ENCODE peak calls at places on chromosomes 3 and 15, in ten cellular contexts. C is heart left ventricle, F is body of pancreas, H is transverse colon, P is stomach, N is endothelial cell of umbilical vein, M is ovary, J is esophagus squamous epithelium, T is gastrocnemius medialis, E is IMR-90. Q is an unnamed sample. For H3K4me1 and H3K36me3, the result is how much of the 10 kb centered on the place peaks cover.

GRCh38 chr15:73388256-73388781 is 19.6 kb upstream of the HCN4 start:
- DNase-seq in C (no peak), F (peak), H (no peak), P (no peak), N (no peak), M (no peak), J (no peak), T (no peak), E (peak), Q (no peak)

GRCh38 chr3:59084598-59084997 is 34.8 kb upstream of the CFAP20DC start:
- DNase-seq in C (no peak), F (no peak), H (no peak), P (no peak), N (no peak), M (no peak), J (no peak), T (no peak), E (no peak), Q (no peak)

GRCh38 chr3:69454204-69454787 is 68.4 kb upstream of the FRMD4B start:
- DNase-seq in C (no peak), F (no peak), H (no peak), P (no peak), N (no peak), M (no peak), J (no peak), T (no peak), E (no peak), Q (no peak)

GRCh38 chr3:118863731-118864322 is 170.8 kb downstream of the IGSF11 start:
- DNase-seq in C (no peak), F (no peak), H (no peak), P (no peak), N (no peak), M (no peak), J (no peak), T (no peak), E (no peak), Q (no peak)

GRCh38 chr15:84151205-84151931 is 84.2 kb upstream of the GOLGA6L4 start:
- DNase-seq in C (no peak), F (no peak), H (no peak), P (no peak), N (no peak), M (no peak), J (no peak), T (no peak), E (no peak), Q (no peak)

GRCh38 chr3:129315386-129315991 is 36.8 kb downstream of the HMCES start:
- DNase-seq in C (peak), F (peak), H (peak), P (peak), N (peak), M (peak), J (no peak), T (peak), E (peak), Q (peak)

GRCh38 chr3:157532529-157533297 is 29.5 kb upstream of the VEPH1 start:
- DNase-seq in C (peak), F (peak), H (no peak), P (no peak), N (peak), M (no peak), J (no peak), T (no peak), E (peak), Q (no peak)

GRCh38 chr3:180680097-180680430 is 775 bp upstream of the CCDC39 start:
- DNase-seq in C (no peak), F (peak), H (peak), P (no peak), N (peak), M (no peak), J (no peak), T (no peak), E (peak), Q (no peak)

GRCh38 chr3:33229066-33229465 is 10.5 kb upstream of the SUSD5 start:
- DNase-seq in C (no peak), F (no peak), H (no peak), P (no peak), N (no peak), M (no peak), J (no peak), T (no peak), E (no peak), Q (no peak)

DNA sequence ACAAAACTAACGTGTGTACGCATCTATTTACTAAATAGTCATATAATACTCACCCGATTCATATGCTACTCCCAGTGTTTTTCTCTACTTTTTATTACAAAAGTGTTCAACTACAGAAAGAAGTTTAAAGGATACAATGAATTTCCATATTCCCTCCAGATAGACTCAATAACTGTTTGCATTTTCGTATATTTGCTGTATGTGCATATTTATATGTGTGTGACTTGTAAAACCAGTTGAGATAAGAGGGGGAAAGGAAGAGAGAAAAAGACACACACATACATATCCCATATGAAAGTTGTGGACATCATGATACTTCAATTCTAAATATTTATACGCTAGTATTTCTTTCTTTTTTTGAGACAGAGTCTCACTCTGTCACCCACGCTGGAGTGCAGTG is 14.1 kb downstream of the LIPC start:
- DNase-seq in C (no peak), F (no peak), H (no peak), P (no peak), N (no peak), M (no peak), J (no peak), T (no peak), E (no peak), Q (no peak)
- H3K4me1 ChIP-seq in C (under half), F (under half), H (under half), P (under half), N (under half), M (under half), J (under half), T (under half), E (under half), Q (under half)

GRCh38 chr15:92907229-92907628 is 7.1 kb downstream of the CHD2 start:
- DNase-seq in C (no peak), F (no peak), H (no peak), P (no peak), N (peak), M (no peak), J (no peak), T (no peak), E (no peak), Q (no peak)
- TF ChIP-seq POLR2A in C (no peak), F (no peak), H (no peak), P (no peak), N (no peak), M (no peak), J (no peak), T (no peak), E (peak), Q (no peak)

DNA sequence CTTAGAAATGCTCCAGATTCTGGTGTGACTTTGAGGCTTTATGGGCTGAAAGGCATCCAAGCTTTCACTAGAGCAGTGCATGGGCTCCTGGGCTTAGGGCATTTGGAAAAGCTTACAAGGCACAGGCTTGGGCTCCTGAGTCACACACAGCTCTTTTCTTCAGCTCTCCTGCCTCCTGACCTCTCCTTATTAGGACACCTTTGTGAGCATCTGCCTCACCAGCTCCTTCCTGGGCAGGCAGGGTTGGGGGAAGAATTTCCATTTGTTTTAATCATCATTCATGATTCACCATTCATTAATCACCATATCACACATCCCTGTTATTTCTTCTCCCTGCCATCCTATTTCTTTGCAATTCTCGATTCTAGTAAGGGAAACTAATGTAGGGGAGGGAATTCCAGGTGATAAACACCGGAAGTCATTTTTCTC is 22.3 kb downstream of the CDCP1 start:
- DNase-seq in C (no peak), F (no peak), H (no peak), P (no peak), N (peak), M (no peak), J (no peak), T (peak), E (peak), Q (no peak)
- H3K36me3 ChIP-seq in C (under half), F (under half), H (under half), P (under half), N (under half), M (under half), J (under half), T (under half), E (under half), Q (under half)

GRCh38 chr15:74403590-74403919 is 30.2 kb downstream of the SEMA7A start:
- DNase-seq in C (no peak), F (no peak), H (peak), P (no peak), N (no peak), M (no peak), J (no peak), T (no peak), E (no peak), Q (no peak)
- H3K4me1 ChIP-seq in C (under half), F (under half), H (under half), P (under half), N (under half), M (under half), J (under half), T (under half), E (under half), Q (under half)

GRCh38 chr3:195147649-195148121 is 123.3 kb downstream of the XXYLT1 start:
- DNase-seq in C (peak), F (peak), H (peak), P (peak), N (peak), M (no peak), J (no peak), T (peak), E (peak), Q (peak)
- TF ChIP-seq POLR2A in C (no peak), F (no peak), H (no peak), P (no peak), N (peak), M (no peak), J (no peak), T (no peak), E (no peak), Q (no peak)